ENCODE peak calls at places on chromosomes 11 and 22, in seven cellular contexts. X, H, S, V, M, L and T are unnamed samples.

GRCh38 chr11:59174664-59175033 is 2.7 kb downstream of the DTX4 start:
- DNase-seq in X (no peak), H (no peak), S (no peak), V (no peak), M (no peak), L (peak; percentile 39), T (no peak)

GRCh38 chr22:49307870-49308269 is 519.8 kb downstream of the BRD1 start:
- DNase-seq in X (no peak), H (no peak), S (peak; percentile 40), V (peak; percentile 10), M (no peak), L (no peak), T (no peak)

GRCh38 chr11:123561046-123561781 is 93.2 kb downstream of the SCN3B start:
- DNase-seq in X (no peak), H (peak; percentile 76), S (no peak), V (no peak), M (no peak), L (peak; percentile 54), T (no peak)

GRCh38 chr11:105229257-105229656 is 89.7 kb upstream of the CARD18 start:
- DNase-seq in X (no peak), H (no peak), S (no peak), V (no peak), M (no peak), L (peak; percentile 72), T (no peak)

GRCh38 chr11:2549491-2549875 is 104.7 kb downstream of the KCNQ1 start:
- DNase-seq in X (peak; percentile 48), H (no peak), S (peak; percentile 58), V (no peak), M (peak; percentile 21), L (no peak), T (no peak)

GRCh38 chr11:112806876-112807275 is 154.3 kb upstream of the NCAM1 start:
- DNase-seq in X (no peak), H (no peak), S (no peak), V (no peak), M (no peak), L (no peak), T (no peak)

GRCh38 chr11:106091480-106092123 is 14.1 kb downstream of the AASDHPPT start:
- DNase-seq in X (no peak), H (no peak), S (no peak), V (no peak), M (no peak), L (peak; percentile 88), T (no peak)

GRCh38 chr22:20639343-20639742 is 131.9 kb downstream of the MED15 start:
- DNase-seq in X (no peak), H (no peak), S (no peak), V (no peak), M (no peak), L (no peak), T (no peak)

GRCh38 chr11:38814670-38815069 is 2216.6 kb upstream of the RAG2 start:
- DNase-seq in X (no peak), H (no peak), S (no peak), V (no peak), M (no peak), L (peak; percentile 92), T (no peak)

GRCh38 chr22:17217179-17217578 is 2.1 kb downstream of the ADA2 start:
- DNase-seq in X (no peak), H (no peak), S (no peak), V (no peak), M (no peak), L (no peak), T (no peak)

GRCh38 chr11:130042093-130042591 is 27.6 kb upstream of the APLP2 start:
- DNase-seq in X (no peak), H (no peak), S (no peak), V (no peak), M (no peak), L (peak; percentile 90), T (no peak)

GRCh38 chr11:2173150-2173693 is 1.6 kb upstream of the TH start:
- DNase-seq in X (no peak), H (no peak), S (no peak), V (no peak), M (no peak), L (no peak), T (no peak)

GRCh38 chr11:46383974-46384701 is 2.7 kb downstream of the MDK start:
- DNase-seq in X (no peak), H (no peak), S (no peak), V (no peak), M (no peak), L (no peak), T (no peak)

GRCh38 chr11:117819096-117820040 is 5.2 kb downstream of the FXYD2 start:
- DNase-seq in X (no peak), H (peak; percentile 67), S (peak; percentile 82), V (no peak), M (peak; percentile 58), L (peak; percentile 54), T (peak; percentile 74)

GRCh38 chr11:1516273-1517067 is 29.9 kb upstream of the MOB2 start:
- DNase-seq in X (peak; percentile 43), H (peak; percentile 13), S (no peak), V (no peak), M (peak; percentile 30), L (peak; percentile 78), T (no peak)

GRCh38 chr22:28341001-28341400 is 338.6 kb downstream of the TTC28 start:
- DNase-seq in X (no peak), H (no peak), S (no peak), V (no peak), M (no peak), L (peak; percentile 67), T (no peak)

GRCh38 chr11:14443642-14444041 is 56.0 kb downstream of the COPB1 start:
- DNase-seq in X (no peak), H (no peak), S (no peak), V (no peak), M (no peak), L (peak; percentile 64), T (no peak)

GRCh38 chr11:57081356-57081755 is 92.6 kb downstream of the OR5AK2 start:
- DNase-seq in X (no peak), H (no peak), S (no peak), V (no peak), M (no peak), L (no peak), T (no peak)

GRCh38 chr22:47151490-47151889 is 389.0 kb downstream of the TBC1D22A start:
- DNase-seq in X (no peak), H (no peak), S (no peak), V (no peak), M (no peak), L (peak; percentile 52), T (no peak)

GRCh38 chr11:104222464-104222863 is 58.5 kb upstream of the PDGFD start:
- DNase-seq in X (no peak), H (no peak), S (no peak), V (no peak), M (no peak), L (no peak), T (no peak)

GRCh38 chr11:3037041-3037944 is 19.9 kb downstream of the CARS1 start:
- DNase-seq in X (peak; percentile 88), H (peak; percentile 75), S (peak; percentile 90), V (peak; percentile 79), M (peak; percentile 86), L (peak; percentile 60), T (no peak)

GRCh38 chr11:14132312-14132711 is 169.8 kb downstream of the SPON1 start:
- DNase-seq in X (no peak), H (no peak), S (no peak), V (no peak), M (no peak), L (no peak), T (no peak)

GRCh38 chr11:43937434-43938411 is 4.7 kb upstream of the C11orf96 start:
- DNase-seq in X (no peak), H (no peak), S (no peak), V (no peak), M (no peak), L (peak; percentile 81), T (no peak)

GRCh38 chr11:34380696-34381095 is 22.9 kb upstream of the ABTB2 start:
- DNase-seq in X (no peak), H (no peak), S (no peak), V (no peak), M (no peak), L (peak; percentile 66), T (no peak)

GRCh38 chr22:35649026-35649553 is 844 bp downstream of the APOL6 start:
- DNase-seq in X (no peak), H (no peak), S (no peak), V (no peak), M (no peak), L (no peak), T (no peak)
- H3K27ac ChIP-seq in X (peak overlapping the region; percentile 83), H (peak overlapping the region; percentile 92), S (peak overlapping the region; percentile 90), V (peak overlapping the region; percentile 94), M (peak overlapping the region; percentile 95), L (peak overlapping the region; percentile 96), T (no peak overlapping the region)

DNA sequence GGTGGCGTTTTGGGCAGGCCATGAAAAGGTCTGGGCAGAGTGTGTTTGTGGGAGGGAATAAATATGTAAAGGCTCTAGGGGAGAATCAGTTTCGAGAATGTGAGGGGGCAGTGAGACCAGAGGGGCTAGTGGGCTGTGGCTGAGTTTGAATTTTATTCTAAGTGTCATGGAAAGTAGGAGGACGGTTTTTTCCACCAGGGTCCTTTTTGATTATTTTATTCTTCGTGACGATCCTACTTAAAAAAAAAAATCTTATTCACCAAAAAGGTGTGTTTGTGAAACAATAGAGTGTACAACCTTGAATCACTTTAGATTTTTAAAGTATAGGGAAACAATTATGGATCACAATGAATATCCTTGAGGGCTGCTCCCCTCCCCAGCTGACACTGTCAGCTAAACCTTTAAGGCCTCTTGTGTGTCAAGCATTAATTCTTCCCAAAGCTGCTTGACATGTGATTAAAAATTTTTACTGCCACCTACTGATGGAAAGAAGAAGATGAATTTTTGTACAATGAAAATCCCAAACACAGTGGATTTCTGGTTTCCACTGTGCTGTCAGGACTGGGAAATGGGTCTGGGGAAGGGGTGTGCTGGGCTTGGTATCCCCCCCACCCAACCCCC is 107.5 kb upstream of the OR4B1 start:
- DNase-seq in X (no peak), H (no peak), S (no peak), V (no peak), M (no peak), L (peak; percentile 65), T (no peak)
- H3K4me3 ChIP-seq in X (peak overlapping the region; percentile 20), H (no peak overlapping the region), S (peak overlapping the region; percentile 4), V (no peak overlapping the region), M (peak overlapping the region; percentile 35), L (no peak overlapping the region), T (no peak overlapping the region)

DNA sequence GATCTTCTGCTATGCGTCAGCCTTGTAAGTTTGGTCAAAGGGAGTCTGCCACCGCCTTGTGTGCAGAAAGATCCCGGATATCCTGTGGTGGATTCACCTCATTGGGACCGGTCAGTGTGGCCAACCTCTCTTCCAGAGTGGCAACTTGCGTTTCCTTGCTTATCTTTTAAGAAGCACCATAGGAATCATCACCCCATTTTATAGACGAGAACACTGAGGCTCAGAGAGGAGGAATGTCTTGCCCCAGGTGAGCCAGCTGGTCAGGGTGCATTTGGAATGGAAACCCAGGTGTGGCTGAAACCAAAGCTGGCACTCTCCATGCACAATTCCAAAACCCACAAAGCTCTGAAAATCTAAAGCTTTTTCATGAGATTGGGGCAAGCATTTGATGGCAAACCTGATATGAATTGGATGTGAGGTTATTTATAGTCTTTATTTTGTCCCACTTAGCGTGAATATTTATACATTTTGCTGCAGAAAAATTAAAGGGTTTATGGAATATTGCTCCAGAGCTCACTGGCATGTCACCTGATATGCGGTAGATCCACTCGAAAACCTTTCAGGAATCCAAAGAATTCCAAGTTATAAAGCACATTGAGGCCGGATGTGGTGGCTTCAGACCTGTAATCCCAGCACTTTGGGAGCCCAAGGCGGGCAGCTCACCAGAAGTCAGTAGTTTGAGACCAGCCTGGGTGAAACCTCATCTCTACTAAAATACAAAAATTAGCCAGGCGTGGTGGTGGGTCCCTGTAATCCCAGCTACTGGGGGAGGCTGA is 12.1 kb upstream of the EIF3D start:
- DNase-seq in X (no peak), H (no peak), S (no peak), V (no peak), M (no peak), L (peak; percentile 69), T (no peak)
- H3K27me3 ChIP-seq in X (no peaks in the 10 kb centered on the region), H (no peaks in the 10 kb centered on the region), S (no peaks in the 10 kb centered on the region), V (peaks cover 12% of the 10 kb centered on the region), M (peaks cover 4% of the 10 kb centered on the region), L (peaks cover 8% of the 10 kb centered on the region), T (no peaks in the 10 kb centered on the region)

GRCh38 chr11:68036141-68036716 is 2.6 kb upstream of the TCIRG1 start:
- DNase-seq in X (peak; percentile 86), H (no peak), S (peak; percentile 73), V (no peak), M (peak; percentile 86), L (no peak), T (no peak)
- H3K27ac ChIP-seq in X (peak overlapping the region; percentile 92), H (no peak overlapping the region), S (peak overlapping the region; percentile 86), V (peak overlapping the region; percentile 94), M (peak overlapping the region; percentile 93), L (no peak overlapping the region), T (no peak overlapping the region)